ENCODE peak calls at places on chromosomes 7 and 10, in eight cellular contexts. K is Peyer's patch; Z is heart left ventricle; F is CD8-positive, alpha-beta memory T cell; T is fibroblast of lung; U is WERI-Rb-1; A is uterus; H is neuronal stem cell. J is an unnamed sample.

GRCh38 chr7:158472631-158473030 is 115.0 kb downstream of the PTPRN2 start:
- DNase-seq in Z (no peak), T (no peak), A (no peak), U (no peak), F (no peak), H (no peak), K (no peak), J (no peak)

GRCh38 chr10:58712136-58712535 is 199.5 kb downstream of the BICC1 start:
- DNase-seq in Z (no peak), F (no peak), T (no peak), U (no peak), H (no peak), A (no peak), K (no peak), J (no peak)

GRCh38 chr7:55255501-55256445 is 109.4 kb upstream of the LANCL2 start:
- DNase-seq in H (peak), K (peak), T (peak), U (peak), F (peak), Z (peak), A (peak), J (peak)

GRCh38 chr10:13834581-13835286 is 248.0 kb downstream of the PRPF18 start:
- DNase-seq in T (peak), K (peak), H (no peak), U (no peak), F (no peak), Z (peak), A (no peak), J (peak)

GRCh38 chr10:30747633-30748032 is 118.1 kb upstream of the LYZL2 start:
- DNase-seq in U (no peak), F (no peak), Z (no peak), A (no peak), K (no peak), H (no peak), T (peak), J (no peak)

GRCh38 chr7:11540271-11540761 is 291.7 kb downstream of the THSD7A start:
- DNase-seq in K (no peak), H (no peak), T (peak), Z (no peak), F (no peak), U (no peak), A (no peak), J (no peak)

GRCh38 chr7:7434379-7434778 is 101.3 kb downstream of the COL28A1 start:
- DNase-seq in K (no peak), F (no peak), H (no peak), Z (no peak), U (no peak), T (no peak), A (no peak), J (no peak)

GRCh38 chr7:3592438-3593134 is 291.5 kb downstream of the SDK1 start:
- DNase-seq in Z (no peak), F (no peak), K (no peak), T (peak), U (no peak), A (no peak), H (no peak), J (peak)

GRCh38 chr10:49488056-49488455 is 50.9 kb downstream of the ERCC6 start:
- DNase-seq in T (no peak), A (no peak), Z (no peak), K (no peak), H (no peak), U (no peak), F (no peak), J (no peak)

GRCh38 chr7:84218681-84219080 is 24.1 kb upstream of the SEMA3A start:
- DNase-seq in K (no peak), H (no peak), T (peak), Z (no peak), A (no peak), F (no peak), U (no peak), J (no peak)

GRCh38 chr7:102072636-102073209 is 213.9 kb upstream of the SH2B2 start:
- DNase-seq in F (no peak), T (no peak), A (no peak), Z (no peak), H (no peak), K (no peak), U (no peak), J (no peak)

GRCh38 chr10:34475222-34475621 is 339.9 kb downstream of the PARD3 start:
- DNase-seq in U (no peak), Z (no peak), F (no peak), T (peak), A (no peak), H (no peak), K (no peak), J (no peak)
- H3K27ac ChIP-seq in U (no peak), Z (no peak), F (no peak), T (no peak), A (no peak), H (no peak), K (no peak), J (no peak)

GRCh38 chr10:21134645-21135395 is 237.7 kb upstream of the NEBL start:
- DNase-seq in A (no peak), K (no peak), U (no peak), H (no peak), Z (no peak), F (no peak), T (peak), J (no peak)

GRCh38 chr10:21138769-21139324 is 241.7 kb upstream of the NEBL start:
- DNase-seq in K (no peak), Z (no peak), H (no peak), A (no peak), U (no peak), F (no peak), T (peak), J (no peak)

GRCh38 chr10:21130108-21130507 is 233.0 kb upstream of the NEBL start:
- DNase-seq in F (no peak), K (no peak), T (no peak), A (no peak), U (no peak), Z (no peak), H (no peak), J (no peak)

GRCh38 chr10:21130683-21131442 is 233.8 kb upstream of the NEBL start:
- DNase-seq in H (no peak), A (no peak), T (no peak), K (no peak), F (no peak), Z (no peak), U (no peak), J (no peak)

DNA sequence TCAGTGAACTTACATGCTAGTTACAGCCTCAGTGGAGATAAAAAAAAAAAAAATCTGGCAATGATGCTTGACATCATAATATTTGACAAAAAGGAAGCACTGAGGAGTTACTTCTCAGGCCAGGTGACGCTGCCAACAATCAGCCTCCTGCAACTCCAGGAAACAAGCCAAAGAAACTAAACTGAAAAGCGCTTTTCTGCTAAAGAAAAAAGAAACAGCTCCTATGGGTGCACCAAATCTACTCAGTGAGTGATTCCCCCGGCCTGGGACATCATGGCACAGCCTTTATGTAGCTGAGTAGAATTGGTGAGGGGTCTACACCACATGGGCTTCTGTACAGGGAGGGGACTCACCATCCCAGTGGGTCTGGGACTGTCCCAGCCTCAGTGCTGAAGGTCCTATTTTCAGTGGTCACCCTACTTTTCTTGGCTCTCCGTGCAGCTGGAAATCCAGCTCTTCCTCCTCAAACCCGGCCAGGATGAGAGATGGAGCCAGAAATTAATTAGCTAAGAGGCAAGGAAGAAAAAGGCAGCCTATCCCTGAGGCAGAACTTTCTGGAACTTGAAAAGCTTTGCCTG is 238.4 kb upstream of the NEBL start:
- DNase-seq in A (no peak), K (no peak), U (no peak), H (no peak), T (no peak), F (no peak), Z (no peak), J (no peak)
- H3K27ac ChIP-seq in A (no peak), K (no peak), U (no peak), H (no peak), T (no peak), F (no peak), Z (no peak), J (no peak)

GRCh38 chr10:62636825-62637248 is 167.7 kb upstream of the ADO start:
- DNase-seq in H (no peak), U (no peak), Z (no peak), F (no peak), K (no peak), T (peak), A (no peak), J (no peak)
- H3K27ac ChIP-seq in H (no peak), U (no peak), Z (peak), F (peak), K (peak), T (peak), A (peak), J (no peak)

GRCh38 chr7:88312061-88312663 is 5.5 kb upstream of the STEAP4 start:
- DNase-seq in T (peak), H (no peak), U (no peak), K (peak), Z (peak), A (peak), F (no peak), J (no peak)

GRCh38 chr7:88315532-88315931 is 8.8 kb upstream of the STEAP4 start:
- DNase-seq in F (no peak), H (no peak), T (no peak), U (no peak), Z (no peak), A (no peak), K (no peak), J (no peak)

GRCh38 chr7:88310950-88311674 is 4.4 kb upstream of the STEAP4 start:
- DNase-seq in K (no peak), F (no peak), A (no peak), H (no peak), U (no peak), T (no peak), Z (no peak), J (no peak)

GRCh38 chr7:88311675-88312036 is 5.0 kb upstream of the STEAP4 start:
- DNase-seq in A (no peak), T (no peak), H (no peak), U (no peak), K (no peak), F (no peak), Z (no peak), J (no peak)

GRCh38 chr7:88314092-88314491 is 7.4 kb upstream of the STEAP4 start:
- DNase-seq in T (no peak), K (no peak), H (no peak), A (no peak), Z (no peak), U (no peak), F (no peak), J (no peak)
- H3K27ac ChIP-seq in T (no peak), K (no peak), H (no peak), A (no peak), Z (no peak), U (no peak), F (no peak), J (no peak)

GRCh38 chr10:35578608-35578956 is 26.6 kb upstream of the GJD4 start:
- DNase-seq in U (no peak), H (no peak), K (no peak), F (no peak), A (no peak), Z (no peak), T (no peak), J (no peak)

GRCh38 chr10:35579726-35580420 is 25.3 kb upstream of the GJD4 start:
- DNase-seq in T (no peak), U (no peak), H (no peak), F (no peak), K (no peak), A (no peak), Z (no peak), J (no peak)

GRCh38 chr10:35576730-35577129 is 28.4 kb upstream of the GJD4 start:
- DNase-seq in K (no peak), H (no peak), T (no peak), A (no peak), U (no peak), F (no peak), Z (no peak), J (no peak)

GRCh38 chr10:35579116-35579515 is 26.0 kb upstream of the GJD4 start:
- DNase-seq in T (no peak), H (no peak), A (no peak), F (no peak), Z (no peak), K (no peak), U (no peak), J (no peak)

DNA sequence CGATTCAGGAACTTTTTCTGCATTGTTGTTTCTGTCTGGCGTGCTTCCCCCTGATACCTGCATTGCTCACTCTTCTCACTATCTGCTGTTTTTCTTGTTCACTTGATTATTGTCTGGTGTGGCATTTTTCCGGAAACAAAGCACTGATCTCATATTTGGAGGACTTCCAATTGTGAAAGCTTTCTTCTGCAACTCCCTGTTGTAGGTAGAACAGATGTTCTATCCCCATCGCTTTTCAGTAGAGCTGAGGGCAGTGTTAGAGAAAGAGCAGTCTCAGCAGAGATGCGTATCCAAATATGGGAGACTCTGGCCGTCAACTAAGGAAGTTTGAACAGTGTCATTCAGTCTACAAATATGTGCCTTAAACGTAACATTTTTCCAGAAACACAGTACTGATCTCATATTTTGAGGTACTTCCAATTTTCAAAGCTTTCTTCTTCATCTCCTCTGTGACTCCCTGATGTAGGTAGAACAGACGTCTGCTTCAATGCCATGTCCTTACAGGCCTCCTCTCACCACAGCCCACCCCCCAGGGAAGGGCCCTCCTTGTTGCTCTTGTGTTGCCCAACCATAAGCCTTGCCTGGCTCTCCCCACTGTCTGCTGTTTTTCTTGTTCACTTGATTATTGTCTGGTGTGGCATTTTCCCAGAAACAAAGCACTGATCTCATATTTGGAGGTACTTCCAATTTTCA is 27.1 kb upstream of the GJD4 start:
- DNase-seq in A (no peak), T (no peak), K (no peak), Z (no peak), H (no peak), F (no peak), U (no peak), J (no peak)
- H3K27ac ChIP-seq in A (no peak), T (no peak), K (no peak), Z (no peak), H (no peak), F (no peak), U (no peak), J (no peak)

GRCh38 chr10:101829561-101830315 is 11.5 kb upstream of the OGA start:
- DNase-seq in K (peak), T (no peak), H (peak), U (no peak), F (peak), A (peak), Z (peak), J (peak)

GRCh38 chr10:101826852-101827434 is 8.7 kb upstream of the OGA start:
- DNase-seq in K (no peak), U (no peak), H (no peak), A (peak), F (no peak), T (no peak), Z (no peak), J (no peak)

GRCh38 chr10:101830322-101831168 is 12.3 kb upstream of the OGA start:
- DNase-seq in T (peak), A (peak), H (peak), Z (peak), F (peak), K (peak), U (no peak), J (peak)

GRCh38 chr10:101827919-101828600 is 9.8 kb upstream of the OGA start:
- DNase-seq in F (no peak), T (no peak), K (no peak), U (no peak), Z (no peak), H (no peak), A (no peak), J (no peak)

GRCh38 chr10:101828734-101829551 is 10.7 kb upstream of the OGA start:
- DNase-seq in F (no peak), Z (peak), A (peak), H (no peak), K (peak), T (no peak), U (no peak), J (no peak)
- H3K27ac ChIP-seq in F (no peak), Z (no peak), A (peak), H (no peak), K (peak), T (no peak), U (no peak), J (no peak)

J was measured in neural progenitor cell.